ENCODE peak calls at places on chromosomes 13 and 19, in nine cellular contexts. B, U, N, Y, E, G, V, T and P are unnamed samples.
A peak's percentile ranks its signal among the peaks of the same experiment; 100 is the strongest.

GRCh38 chr19:1122972-1123363 is 19.2 kb downstream of the GPX4 start:
- DNase-seq in B (peak; percentile 97), U (no peak), N (no peak), Y (peak; percentile 45), E (no peak), G (peak; percentile 73), V (no peak), T (peak; percentile 10), P (peak; percentile 49)

GRCh38 chr19:566403-566802 is 6.0 kb upstream of the BSG start:
- DNase-seq in B (no peak), U (no peak), N (no peak), Y (no peak), E (no peak), G (no peak), V (no peak), T (peak; percentile 99), P (no peak)

GRCh38 chr13:18996627-18997051 is 185.0 kb downstream of the TUBA3C start:
- DNase-seq in B (no peak), U (no peak), N (peak; percentile 3), Y (no peak), E (no peak), G (no peak), V (no peak), T (no peak), P (no peak)

GRCh38 chr13:92224825-92225224 is 826.4 kb downstream of the GPC5 start:
- DNase-seq in B (no peak), U (no peak), N (no peak), Y (no peak), E (no peak), G (no peak), V (no peak), T (no peak), P (no peak)

GRCh38 chr19:13633109-13633508 is 126.8 kb upstream of the CACNA1A start:
- DNase-seq in B (no peak), U (no peak), N (no peak), Y (peak; percentile 67), E (peak; percentile 99), G (no peak), V (no peak), T (no peak), P (peak; percentile 17)

GRCh38 chr19:17281391-17282304 is at the start of gene ANKLE1:
- DNase-seq in B (peak; percentile 35), U (peak; percentile 67), N (no peak), Y (no peak), E (peak; percentile 2), G (peak; percentile 18), V (peak; percentile 18), T (peak; percentile 82), P (no peak)

GRCh38 chr19:18932216-18932841 is 8.7 kb downstream of the HOMER3 start:
- DNase-seq in B (peak; percentile 92), U (peak; percentile 76), N (peak; percentile 73), Y (peak; percentile 56), E (no peak), G (peak; percentile 84), V (peak; percentile 60), T (no peak), P (no peak)

GRCh38 chr13:114096811-114097503 is 35.5 kb downstream of the RASA3 start:
- DNase-seq in B (no peak), U (no peak), N (no peak), Y (no peak), E (peak; percentile 30), G (no peak), V (no peak), T (no peak), P (no peak)

GRCh38 chr13:51523082-51523518 is 61.2 kb upstream of the WDFY2 start:
- DNase-seq in B (peak; percentile 52), U (no peak), N (no peak), Y (no peak), E (no peak), G (no peak), V (peak; percentile 7), T (peak; percentile 67), P (peak; percentile 72)

GRCh38 chr13:74136089-74136658 is 2.0 kb upstream of the KLF12 start:
- DNase-seq in B (peak; percentile 14), U (peak; percentile 45), N (peak; percentile 31), Y (peak; percentile 40), E (peak; percentile 26), G (peak; percentile 9), V (peak; percentile 67), T (no peak), P (peak; percentile 61)

GRCh38 chr19:39518975-39519374 is 4.0 kb downstream of the SELENOV start:
- DNase-seq in B (no peak), U (no peak), N (no peak), Y (no peak), E (no peak), G (no peak), V (no peak), T (no peak), P (no peak)

GRCh38 chr19:7507884-7508283 is 8.0 kb upstream of the ZNF358 start:
- DNase-seq in B (peak; percentile 91), U (no peak), N (peak; percentile 65), Y (peak; percentile 87), E (no peak), G (peak; percentile 55), V (no peak), T (no peak), P (peak; percentile 87)

GRCh38 chr13:94309997-94310842 is 169.3 kb downstream of the DCT start:
- DNase-seq in B (peak; percentile 86), U (no peak), N (no peak), Y (no peak), E (no peak), G (no peak), V (no peak), T (no peak), P (peak; percentile 82)

GRCh38 chr13:44132710-44133109 is 240.9 kb upstream of the SERP2 start:
- DNase-seq in B (peak; percentile 6), U (no peak), N (no peak), Y (peak; percentile 55), E (no peak), G (no peak), V (peak; percentile 35), T (no peak), P (peak; percentile 36)

GRCh38 chr13:28623782-28624706 is 34.9 kb upstream of the POMP start:
- DNase-seq in B (no peak), U (no peak), N (peak; percentile 81), Y (no peak), E (no peak), G (no peak), V (no peak), T (peak; percentile 0), P (peak; percentile 12)

GRCh38 chr19:3471954-3472655 is 8.2 kb downstream of the SMIM24 start:
- DNase-seq in B (peak; percentile 54), U (no peak), N (no peak), Y (no peak), E (no peak), G (peak; percentile 50), V (peak; percentile 48), T (no peak), P (no peak)

GRCh38 chr19:2733930-2734588 is 5.8 kb downstream of the SLC39A3 start:
- DNase-seq in B (no peak), U (no peak), N (no peak), Y (no peak), E (no peak), G (no peak), V (no peak), T (no peak), P (no peak)

GRCh38 chr19:1026189-1027019 is at the start of gene CNN2:
- DNase-seq in B (peak; percentile 85), U (peak; percentile 64), N (peak; percentile 66), Y (peak; percentile 59), E (no peak), G (peak; percentile 62), V (peak; percentile 12), T (peak; percentile 50), P (peak; percentile 46)

GRCh38 chr13:51520524-51520923 is 63.7 kb upstream of the WDFY2 start:
- DNase-seq in B (no peak), U (no peak), N (peak; percentile 50), Y (no peak), E (no peak), G (no peak), V (no peak), T (peak; percentile 46), P (peak; percentile 47)

GRCh38 chr19:19873381-19873780 is 7.7 kb downstream of the ZNF253 start:
- DNase-seq in B (no peak), U (no peak), N (no peak), Y (no peak), E (no peak), G (no peak), V (no peak), T (no peak), P (no peak)

GRCh38 chr19:13503570-13504235 is 2.6 kb downstream of the CACNA1A start:
- DNase-seq in B (no peak), U (no peak), N (peak; percentile 72), Y (no peak), E (no peak), G (no peak), V (no peak), T (no peak), P (no peak)

GRCh38 chr13:60617863-60618733 is 221.1 kb downstream of the TDRD3 start:
- DNase-seq in B (peak; percentile 65), U (no peak), N (peak; percentile 10), Y (no peak), E (no peak), G (no peak), V (no peak), T (no peak), P (peak; percentile 30)

GRCh38 chr19:58021541-58022282 is 12.1 kb upstream of the ZSCAN1 start:
- DNase-seq in B (peak; percentile 66), U (peak; percentile 61), N (peak; percentile 86), Y (peak; percentile 27), E (peak; percentile 54), G (peak; percentile 29), V (peak; percentile 45), T (no peak), P (no peak)

GRCh38 chr19:33956941-33957340 is 160.3 kb downstream of the KCTD15 start:
- DNase-seq in B (no peak), U (no peak), N (no peak), Y (no peak), E (no peak), G (no peak), V (no peak), T (no peak), P (no peak)

GRCh38 chr13:93473441-93474270 is 247.0 kb downstream of the GPC6 start:
- DNase-seq in B (no peak), U (no peak), N (no peak), Y (no peak), E (no peak), G (no peak), V (no peak), T (no peak), P (no peak)

GRCh38 chr13:105442941-105443340 is 1092.5 kb downstream of the EFNB2 start:
- DNase-seq in B (peak; percentile 88), U (no peak), N (no peak), Y (peak; percentile 41), E (peak; percentile 16), G (no peak), V (no peak), T (no peak), P (peak; percentile 75)

GRCh38 chr19:2166741-2167738 is 3.3 kb downstream of the DOT1L start:
- DNase-seq in B (peak; percentile 79), U (no peak), N (peak; percentile 88), Y (no peak), E (no peak), G (no peak), V (peak; percentile 62), T (no peak), P (peak; percentile 58)

GRCh38 chr13:44188257-44188656 is 185.4 kb upstream of the SERP2 start:
- DNase-seq in B (peak; percentile 41), U (no peak), N (no peak), Y (peak; percentile 57), E (no peak), G (no peak), V (no peak), T (no peak), P (peak; percentile 42)

GRCh38 chr13:101514695-101515275 is 62.3 kb downstream of the ITGBL1 start:
- DNase-seq in B (peak; percentile 14), U (no peak), N (peak; percentile 76), Y (peak; percentile 69), E (peak; percentile 50), G (peak; percentile 6), V (no peak), T (peak; percentile 58), P (peak; percentile 27)

GRCh38 chr13:98992355-98992754 is 14.5 kb upstream of the DOCK9 start:
- DNase-seq in B (no peak), U (no peak), N (no peak), Y (no peak), E (no peak), G (no peak), V (no peak), T (no peak), P (no peak)

GRCh38 chr13:73336789-73337188 is 278.0 kb downstream of the KLF5 start:
- DNase-seq in B (no peak), U (no peak), N (no peak), Y (no peak), E (no peak), G (no peak), V (no peak), T (no peak), P (no peak)